ENCODE peak calls at places on chromosomes 1 and 21, in nine cellular contexts. One of them, this sample, is unnamed.

GRCh38 chr1:18394563-18395156 is 86.1 kb upstream of the KLHDC7A start:
- DNase-seq in fibroblast of mammary gland: no peak
- DNase-seq in AG04450: no peak
- DNase-seq in prostate gland: no peak
- DNase-seq in colonic mucosa: no peak
- DNase-seq in HL-60: no peak
- DNase-seq in upper lobe of right lung: peak; percentile 9
- DNase-seq in right lobe of liver: no peak
- DNase-seq in cardiac muscle cell: no peak
- DNase-seq in this sample: no peak

GRCh38 chr1:160124709-160125478 is 9.3 kb downstream of the ATP1A2 start:
- DNase-seq in right lobe of liver: no peak
- DNase-seq in colonic mucosa: no peak
- DNase-seq in prostate gland: no peak
- DNase-seq in cardiac muscle cell: no peak
- DNase-seq in fibroblast of mammary gland: peak; percentile 91
- DNase-seq in HL-60: no peak
- DNase-seq in AG04450: peak; percentile 76
- DNase-seq in upper lobe of right lung: peak; percentile 35
- DNase-seq in this sample: peak; percentile 92

GRCh38 chr1:97379387-97380075 is 541.3 kb downstream of the DPYD start:
- DNase-seq in colonic mucosa: no peak
- DNase-seq in prostate gland: no peak
- DNase-seq in upper lobe of right lung: no peak
- DNase-seq in fibroblast of mammary gland: peak; percentile 94
- DNase-seq in HL-60: no peak
- DNase-seq in cardiac muscle cell: no peak
- DNase-seq in AG04450: peak; percentile 23
- DNase-seq in right lobe of liver: no peak
- DNase-seq in this sample: peak; percentile 89

GRCh38 chr1:246566808-246567154 is 525 bp downstream of the CNST start:
- DNase-seq in AG04450: no peak
- DNase-seq in colonic mucosa: no peak
- DNase-seq in cardiac muscle cell: no peak
- DNase-seq in upper lobe of right lung: no peak
- DNase-seq in fibroblast of mammary gland: peak; percentile 25
- DNase-seq in prostate gland: no peak
- DNase-seq in right lobe of liver: no peak
- DNase-seq in HL-60: no peak
- DNase-seq in this sample: peak; percentile 30

GRCh38 chr1:15328785-15329480 is 80.8 kb upstream of the EFHD2 start:
- DNase-seq in AG04450: no peak
- DNase-seq in colonic mucosa: peak; percentile 53
- DNase-seq in upper lobe of right lung: no peak
- DNase-seq in right lobe of liver: peak; percentile 67
- DNase-seq in cardiac muscle cell: peak; percentile 19
- DNase-seq in fibroblast of mammary gland: peak; percentile 79
- DNase-seq in HL-60: peak; percentile 27
- DNase-seq in prostate gland: peak; percentile 30
- DNase-seq in this sample: peak; percentile 66

GRCh38 chr21:34204481-34205439 is 131.4 kb downstream of the MRPS6 start:
- DNase-seq in upper lobe of right lung: no peak
- DNase-seq in AG04450: no peak
- DNase-seq in cardiac muscle cell: no peak
- DNase-seq in prostate gland: no peak
- DNase-seq in HL-60: no peak
- DNase-seq in colonic mucosa: no peak
- DNase-seq in right lobe of liver: no peak
- DNase-seq in fibroblast of mammary gland: no peak
- DNase-seq in this sample: no peak

GRCh38 chr1:46520063-46520911 is 30.7 kb downstream of the DMBX1 start:
- DNase-seq in cardiac muscle cell: peak; percentile 82
- DNase-seq in upper lobe of right lung: peak; percentile 76
- DNase-seq in fibroblast of mammary gland: peak; percentile 61
- DNase-seq in HL-60: no peak
- DNase-seq in colonic mucosa: no peak
- DNase-seq in right lobe of liver: no peak
- DNase-seq in prostate gland: no peak
- DNase-seq in AG04450: peak; percentile 27
- DNase-seq in this sample: peak; percentile 77

GRCh38 chr1:65235867-65236805 is 73.2 kb upstream of the DNAJC6 start:
- DNase-seq in HL-60: no peak
- DNase-seq in upper lobe of right lung: no peak
- DNase-seq in right lobe of liver: no peak
- DNase-seq in cardiac muscle cell: peak; percentile 69
- DNase-seq in colonic mucosa: no peak
- DNase-seq in prostate gland: no peak
- DNase-seq in AG04450: no peak
- DNase-seq in fibroblast of mammary gland: peak; percentile 54
- DNase-seq in this sample: peak; percentile 50

GRCh38 chr1:37032660-37033354 is 1.5 kb downstream of the GRIK3 start:
- DNase-seq in cardiac muscle cell: no peak
- DNase-seq in colonic mucosa: no peak
- DNase-seq in AG04450: no peak
- DNase-seq in fibroblast of mammary gland: no peak
- DNase-seq in HL-60: no peak
- DNase-seq in prostate gland: no peak
- DNase-seq in right lobe of liver: no peak
- DNase-seq in upper lobe of right lung: no peak
- DNase-seq in this sample: no peak

GRCh38 chr1:40133839-40134238 is 27.3 kb upstream of the RLF start:
- DNase-seq in right lobe of liver: no peak
- DNase-seq in colonic mucosa: no peak
- DNase-seq in prostate gland: no peak
- DNase-seq in fibroblast of mammary gland: no peak
- DNase-seq in AG04450: no peak
- DNase-seq in upper lobe of right lung: no peak
- DNase-seq in cardiac muscle cell: no peak
- DNase-seq in HL-60: no peak
- DNase-seq in this sample: no peak

GRCh38 chr1:40132383-40133121 is 28.6 kb upstream of the RLF start:
- DNase-seq in upper lobe of right lung: no peak
- DNase-seq in prostate gland: no peak
- DNase-seq in right lobe of liver: no peak
- DNase-seq in cardiac muscle cell: no peak
- DNase-seq in AG04450: no peak
- DNase-seq in colonic mucosa: no peak
- DNase-seq in HL-60: no peak
- DNase-seq in fibroblast of mammary gland: no peak
- DNase-seq in this sample: no peak

GRCh38 chr1:40130892-40131291 is 30.3 kb upstream of the RLF start:
- DNase-seq in right lobe of liver: no peak
- DNase-seq in upper lobe of right lung: no peak
- DNase-seq in HL-60: peak; percentile 61
- DNase-seq in fibroblast of mammary gland: no peak
- DNase-seq in colonic mucosa: no peak
- DNase-seq in cardiac muscle cell: no peak
- DNase-seq in prostate gland: no peak
- DNase-seq in AG04450: no peak
- DNase-seq in this sample: no peak

GRCh38 chr1:40133122-40133665 is 28.0 kb upstream of the RLF start:
- DNase-seq in HL-60: no peak
- DNase-seq in upper lobe of right lung: no peak
- DNase-seq in fibroblast of mammary gland: no peak
- DNase-seq in right lobe of liver: no peak
- DNase-seq in AG04450: no peak
- DNase-seq in cardiac muscle cell: no peak
- DNase-seq in prostate gland: no peak
- DNase-seq in colonic mucosa: no peak
- DNase-seq in this sample: peak; percentile 20
- H3K4me3 ChIP-seq in HL-60: no peak overlapping the region
- H3K4me3 ChIP-seq in upper lobe of right lung: no peak overlapping the region
- H3K4me3 ChIP-seq in fibroblast of mammary gland: no peak overlapping the region
- H3K4me3 ChIP-seq in right lobe of liver: no peak overlapping the region
- H3K4me3 ChIP-seq in AG04450: peak overlapping the region; percentile 44
- H3K4me3 ChIP-seq in cardiac muscle cell: no peak overlapping the region
- H3K4me3 ChIP-seq in prostate gland: no peak overlapping the region
- H3K4me3 ChIP-seq in colonic mucosa: no peak overlapping the region
- H3K4me3 ChIP-seq in this sample: peak overlapping the region; percentile 44

GRCh38 chr21:41932576-41933258 is 21.1 kb downstream of the C2CD2 start:
- DNase-seq in right lobe of liver: peak; percentile 66
- DNase-seq in prostate gland: peak; percentile 56
- DNase-seq in upper lobe of right lung: no peak
- DNase-seq in cardiac muscle cell: no peak
- DNase-seq in colonic mucosa: no peak
- DNase-seq in AG04450: no peak
- DNase-seq in fibroblast of mammary gland: peak; percentile 88
- DNase-seq in HL-60: peak; percentile 82
- DNase-seq in this sample: peak; percentile 54

GRCh38 chr21:41931041-41931451 is 22.8 kb downstream of the C2CD2 start:
- DNase-seq in HL-60: no peak
- DNase-seq in right lobe of liver: no peak
- DNase-seq in colonic mucosa: no peak
- DNase-seq in prostate gland: no peak
- DNase-seq in cardiac muscle cell: no peak
- DNase-seq in upper lobe of right lung: no peak
- DNase-seq in fibroblast of mammary gland: no peak
- DNase-seq in AG04450: no peak
- DNase-seq in this sample: no peak

GRCh38 chr21:41929248-41929647 is 24.6 kb downstream of the C2CD2 start:
- DNase-seq in colonic mucosa: peak; percentile 13
- DNase-seq in upper lobe of right lung: no peak
- DNase-seq in fibroblast of mammary gland: no peak
- DNase-seq in right lobe of liver: no peak
- DNase-seq in prostate gland: no peak
- DNase-seq in AG04450: no peak
- DNase-seq in cardiac muscle cell: no peak
- DNase-seq in HL-60: peak; percentile 33
- DNase-seq in this sample: no peak

GRCh38 chr21:41933259-41934079 is 20.3 kb downstream of the C2CD2 start:
- DNase-seq in right lobe of liver: no peak
- DNase-seq in prostate gland: peak; percentile 55
- DNase-seq in fibroblast of mammary gland: peak; percentile 56
- DNase-seq in upper lobe of right lung: no peak
- DNase-seq in HL-60: peak; percentile 24
- DNase-seq in cardiac muscle cell: no peak
- DNase-seq in AG04450: no peak
- DNase-seq in colonic mucosa: no peak
- DNase-seq in this sample: peak; percentile 68

DNA sequence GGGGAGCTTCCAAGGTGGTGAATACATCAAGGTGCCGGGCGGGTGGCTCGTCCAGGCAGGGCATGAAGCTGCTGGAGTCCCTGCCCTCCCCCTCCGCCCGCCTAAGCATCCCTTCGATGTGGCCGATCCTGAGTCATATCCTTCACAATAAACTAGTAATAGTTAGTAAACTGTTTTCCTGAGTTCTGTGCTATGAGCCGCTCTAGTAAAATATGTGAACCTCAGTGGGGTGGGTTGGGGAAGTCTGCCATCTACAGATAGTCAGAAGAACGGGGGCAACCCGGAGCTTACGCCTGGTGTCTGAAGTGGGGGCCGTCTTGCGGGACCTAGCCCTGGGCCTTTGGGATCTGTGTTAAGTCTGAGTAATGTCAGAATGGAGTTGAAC is 21.6 kb downstream of the C2CD2 start:
- DNase-seq in fibroblast of mammary gland: peak; percentile 93
- DNase-seq in HL-60: no peak
- DNase-seq in upper lobe of right lung: no peak
- DNase-seq in AG04450: peak; percentile 51
- DNase-seq in prostate gland: no peak
- DNase-seq in right lobe of liver: no peak
- DNase-seq in colonic mucosa: no peak
- DNase-seq in cardiac muscle cell: no peak
- DNase-seq in this sample: peak; percentile 76
- TF ChIP-seq CTCF in fibroblast of mammary gland: peak; percentile 39
- TF ChIP-seq CTCF in HL-60: no peak
- TF ChIP-seq CTCF in upper lobe of right lung: no peak
- TF ChIP-seq CTCF in AG04450: peak; percentile 36
- TF ChIP-seq CTCF in prostate gland: no peak
- TF ChIP-seq CTCF in right lobe of liver: no peak
- TF ChIP-seq CTCF in colonic mucosa: no peak
- TF ChIP-seq CTCF in cardiac muscle cell: peak; percentile 38
- TF ChIP-seq CTCF in this sample: peak; percentile 22

GRCh38 chr1:225737866-225738265 is 39.8 kb upstream of the SRP9 start:
- DNase-seq in AG04450: no peak
- DNase-seq in fibroblast of mammary gland: no peak
- DNase-seq in colonic mucosa: no peak
- DNase-seq in upper lobe of right lung: no peak
- DNase-seq in right lobe of liver: no peak
- DNase-seq in cardiac muscle cell: no peak
- DNase-seq in prostate gland: no peak
- DNase-seq in HL-60: no peak
- DNase-seq in this sample: no peak

GRCh38 chr1:225737179-225737578 is 40.4 kb upstream of the SRP9 start:
- DNase-seq in upper lobe of right lung: no peak
- DNase-seq in colonic mucosa: peak; percentile 47
- DNase-seq in prostate gland: no peak
- DNase-seq in cardiac muscle cell: no peak
- DNase-seq in fibroblast of mammary gland: no peak
- DNase-seq in HL-60: no peak
- DNase-seq in AG04450: no peak
- DNase-seq in right lobe of liver: peak; percentile 38
- DNase-seq in this sample: no peak

GRCh38 chr1:225735252-225736149 is 42.1 kb upstream of the SRP9 start:
- DNase-seq in colonic mucosa: peak; percentile 39
- DNase-seq in fibroblast of mammary gland: peak; percentile 99
- DNase-seq in HL-60: no peak
- DNase-seq in right lobe of liver: peak; percentile 59
- DNase-seq in upper lobe of right lung: peak; percentile 70
- DNase-seq in AG04450: peak; percentile 81
- DNase-seq in prostate gland: peak; percentile 70
- DNase-seq in cardiac muscle cell: no peak
- DNase-seq in this sample: peak; percentile 97

GRCh38 chr1:225738763-225739162 is 38.9 kb upstream of the SRP9 start:
- DNase-seq in cardiac muscle cell: no peak
- DNase-seq in HL-60: no peak
- DNase-seq in upper lobe of right lung: no peak
- DNase-seq in fibroblast of mammary gland: no peak
- DNase-seq in AG04450: no peak
- DNase-seq in prostate gland: no peak
- DNase-seq in right lobe of liver: no peak
- DNase-seq in colonic mucosa: no peak
- DNase-seq in this sample: no peak

DNA sequence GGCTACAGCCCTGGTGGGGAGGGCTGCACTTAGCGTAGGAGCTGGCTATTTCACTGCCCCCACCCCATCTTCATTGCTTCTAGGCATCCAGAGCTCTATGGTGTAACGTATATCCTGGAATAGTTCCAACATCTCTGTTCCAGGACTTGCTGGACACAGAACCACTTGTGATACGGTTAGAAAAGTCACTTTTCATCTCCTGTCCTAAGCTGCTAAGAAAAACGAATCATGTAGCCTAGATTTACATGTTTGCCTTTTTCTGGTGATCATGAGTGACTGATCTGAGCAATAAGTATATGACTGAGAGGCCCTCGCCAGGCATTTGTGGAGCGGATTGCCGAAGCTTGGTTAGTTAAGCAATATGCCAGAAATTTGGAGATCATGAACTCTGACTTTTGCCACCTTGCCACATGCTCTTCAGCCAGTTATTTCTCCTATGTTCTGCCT is 41.0 kb upstream of the SRP9 start:
- DNase-seq in right lobe of liver: peak; percentile 40
- DNase-seq in AG04450: no peak
- DNase-seq in prostate gland: no peak
- DNase-seq in upper lobe of right lung: no peak
- DNase-seq in HL-60: no peak
- DNase-seq in fibroblast of mammary gland: no peak
- DNase-seq in cardiac muscle cell: no peak
- DNase-seq in colonic mucosa: no peak
- DNase-seq in this sample: no peak
- H3K4me3 ChIP-seq in right lobe of liver: no peak overlapping the region
- H3K4me3 ChIP-seq in AG04450: no peak overlapping the region
- H3K4me3 ChIP-seq in prostate gland: no peak overlapping the region
- H3K4me3 ChIP-seq in upper lobe of right lung: no peak overlapping the region
- H3K4me3 ChIP-seq in HL-60: no peak overlapping the region
- H3K4me3 ChIP-seq in fibroblast of mammary gland: no peak overlapping the region
- H3K4me3 ChIP-seq in cardiac muscle cell: no peak overlapping the region
- H3K4me3 ChIP-seq in colonic mucosa: no peak overlapping the region
- H3K4me3 ChIP-seq in this sample: no peak overlapping the region

GRCh38 chr1:192998536-192998935 is 60.6 kb downstream of the UCHL5 start:
- DNase-seq in upper lobe of right lung: no peak
- DNase-seq in cardiac muscle cell: no peak
- DNase-seq in AG04450: no peak
- DNase-seq in colonic mucosa: no peak
- DNase-seq in HL-60: no peak
- DNase-seq in right lobe of liver: no peak
- DNase-seq in prostate gland: no peak
- DNase-seq in fibroblast of mammary gland: no peak
- DNase-seq in this sample: no peak
- TF ChIP-seq CTCF in upper lobe of right lung: peak; percentile 38
- TF ChIP-seq CTCF in cardiac muscle cell: peak; percentile 18
- TF ChIP-seq CTCF in AG04450: peak; percentile 9
- TF ChIP-seq CTCF in colonic mucosa: no peak
- TF ChIP-seq CTCF in HL-60: peak; percentile 7
- TF ChIP-seq CTCF in right lobe of liver: no peak
- TF ChIP-seq CTCF in prostate gland: no peak
- TF ChIP-seq CTCF in fibroblast of mammary gland: peak; percentile 34
- TF ChIP-seq CTCF in this sample: no peak